ENCODE peak calls at places on chromosomes 7 and 10, in ten cellular contexts. O is hepatocyte, X is thoracic aorta, U is uterus, C is HepG2, Z is esophagus muscularis mucosa, L is breast epithelium, Y is tibial nerve, G is astrocyte, A is GM23338. H is an unnamed sample.

GRCh38 chr10:64076322-64076940 is 555.2 kb downstream of the REEP3 start:
- DNase-seq in O (no peak), X (no peak), U (no peak), C (no peak), Z (no peak), L (no peak), Y (no peak), G (no peak), A (peak; percentile 33), H (no peak)

GRCh38 chr10:79985481-79986072 is 36.7 kb upstream of the SFTPD start:
- DNase-seq in O (peak; percentile 22), X (no peak), U (no peak), C (no peak), Z (no peak), L (no peak), Y (no peak), G (no peak), A (no peak), H (no peak)

GRCh38 chr10:43963793-43964425 is 315.2 kb upstream of the ZNF32 start:
- DNase-seq in O (no peak), X (no peak), U (no peak), C (no peak), Z (peak; percentile 84), L (no peak), Y (no peak), G (no peak), A (no peak), H (peak; percentile 4)

GRCh38 chr10:124041684-124042445 is 51.5 kb downstream of the CHST15 start:
- DNase-seq in O (no peak), X (no peak), U (no peak), C (no peak), Z (no peak), L (no peak), Y (no peak), G (no peak), A (no peak), H (no peak)

GRCh38 chr7:29084832-29085231 is 61.5 kb downstream of the CPVL start:
- DNase-seq in O (no peak), X (no peak), U (no peak), C (no peak), Z (no peak), L (no peak), Y (no peak), G (no peak), A (no peak), H (no peak)

GRCh38 chr7:139762886-139763285 is 14.9 kb downstream of the HIPK2 start:
- DNase-seq in O (no peak), X (no peak), U (no peak), C (no peak), Z (no peak), L (no peak), Y (no peak), G (peak; percentile 59), A (no peak), H (no peak)

GRCh38 chr7:39510738-39511372 is 55.3 kb upstream of the YAE1 start:
- DNase-seq in O (no peak), X (no peak), U (no peak), C (no peak), Z (peak; percentile 37), L (no peak), Y (no peak), G (peak; percentile 78), A (no peak), H (no peak)

GRCh38 chr10:77245953-77246352 is 391.7 kb downstream of the KCNMA1 start:
- DNase-seq in O (no peak), X (no peak), U (no peak), C (no peak), Z (no peak), L (no peak), Y (no peak), G (peak; percentile 70), A (no peak), H (no peak)

GRCh38 chr10:6328708-6329423 is 126.1 kb downstream of the PFKFB3 start:
- DNase-seq in O (no peak), X (peak; percentile 43), U (no peak), C (no peak), Z (no peak), L (no peak), Y (no peak), G (no peak), A (no peak), H (no peak)

GRCh38 chr7:74226633-74227032 is 16.8 kb downstream of the LAT2 start:
- DNase-seq in O (no peak), X (no peak), U (no peak), C (no peak), Z (no peak), L (no peak), Y (no peak), G (no peak), A (no peak), H (no peak)

GRCh38 chr10:58950618-58951017 is 225.8 kb upstream of the PHYHIPL start:
- DNase-seq in O (no peak), X (no peak), U (no peak), C (peak; percentile 12), Z (no peak), L (no peak), Y (no peak), G (peak; percentile 25), A (no peak), H (no peak)

GRCh38 chr7:41028591-41028990 is 674.3 kb downstream of the INHBA start:
- DNase-seq in O (no peak), X (no peak), U (no peak), C (no peak), Z (no peak), L (no peak), Y (no peak), G (peak; percentile 27), A (no peak), H (no peak)

GRCh38 chr7:46764100-46764941 is 817.6 kb downstream of the TNS3 start:
- DNase-seq in O (peak; percentile 65), X (peak; percentile 89), U (no peak), C (no peak), Z (no peak), L (no peak), Y (no peak), G (peak; percentile 97), A (no peak), H (no peak)

GRCh38 chr7:103690576-103690975 is 244.6 kb upstream of the SLC26A5 start:
- DNase-seq in O (peak; percentile 31), X (no peak), U (no peak), C (no peak), Z (no peak), L (no peak), Y (no peak), G (peak; percentile 18), A (no peak), H (no peak)

GRCh38 chr10:119665901-119666708 is 14.9 kb downstream of the BAG3 start:
- DNase-seq in O (no peak), X (no peak), U (no peak), C (peak; percentile 58), Z (no peak), L (no peak), Y (no peak), G (no peak), A (no peak), H (no peak)

GRCh38 chr10:86364551-86365345 is 1.8 kb downstream of the GRID1 start:
- DNase-seq in O (no peak), X (no peak), U (no peak), C (no peak), Z (no peak), L (no peak), Y (no peak), G (no peak), A (peak; percentile 87), H (no peak)

GRCh38 chr10:113305871-113306270 is 247.0 kb upstream of the HABP2 start:
- DNase-seq in O (peak; percentile 15), X (no peak), U (no peak), C (no peak), Z (no peak), L (no peak), Y (no peak), G (peak; percentile 85), A (no peak), H (no peak)

GRCh38 chr10:106551501-106551900 is 613.0 kb downstream of the SORCS1 start:
- DNase-seq in O (no peak), X (no peak), U (no peak), C (no peak), Z (no peak), L (no peak), Y (no peak), G (no peak), A (no peak), H (no peak)

GRCh38 chr10:80462277-80462985 is 8.3 kb downstream of the TSPAN14 start:
- DNase-seq in O (no peak), X (no peak), U (no peak), C (no peak), Z (peak; percentile 90), L (no peak), Y (no peak), G (no peak), A (no peak), H (no peak)

GRCh38 chr7:66082083-66082482 is 6.5 kb downstream of the ASL start:
- DNase-seq in O (no peak), X (no peak), U (no peak), C (no peak), Z (no peak), L (no peak), Y (no peak), G (no peak), A (no peak), H (no peak)
- H3K4me3 ChIP-seq in O (no peak overlapping the region), X (no peak overlapping the region), U (no peak overlapping the region), C (no peak overlapping the region), Z (no peak overlapping the region), L (no peak overlapping the region), Y (no peak overlapping the region), G (no peak overlapping the region), A (no peak overlapping the region), H (no peak overlapping the region)

GRCh38 chr7:51316262-51316665 is 345 bp downstream of the COBL start:
- DNase-seq in O (peak; percentile 71), X (no peak), U (no peak), C (no peak), Z (no peak), L (peak; percentile 45), Y (no peak), G (no peak), A (peak; percentile 65), H (no peak)
- H3K27me3 ChIP-seq in O (no peaks in the 10 kb centered on the region), X (no peaks in the 10 kb centered on the region), U (no peaks in the 10 kb centered on the region), C (peaks cover 1% of the 10 kb centered on the region), Z (peaks cover 16% of the 10 kb centered on the region), L (no peaks in the 10 kb centered on the region), Y (no peaks in the 10 kb centered on the region), G (peaks cover 42% of the 10 kb centered on the region), A (peaks cover 27% of the 10 kb centered on the region), H (no peaks in the 10 kb centered on the region)

GRCh38 chr10:70164179-70164578 is 6.1 kb downstream of the SAR1A start:
- DNase-seq in O (no peak), X (no peak), U (no peak), C (no peak), Z (no peak), L (no peak), Y (no peak), G (no peak), A (no peak), H (no peak)
- H3K4me1 ChIP-seq in O (peaks cover 14% of the 10 kb centered on the region), X (peaks cover 54% of the 10 kb centered on the region), U (no peaks in the 10 kb centered on the region), C (peaks cover 85% of the 10 kb centered on the region), Z (peaks cover 71% of the 10 kb centered on the region), L (no peaks in the 10 kb centered on the region), Y (no peaks in the 10 kb centered on the region), G (peaks cover 14% of the 10 kb centered on the region), A (peaks cover 14% of the 10 kb centered on the region), H (peaks cover 74% of the 10 kb centered on the region)

DNA sequence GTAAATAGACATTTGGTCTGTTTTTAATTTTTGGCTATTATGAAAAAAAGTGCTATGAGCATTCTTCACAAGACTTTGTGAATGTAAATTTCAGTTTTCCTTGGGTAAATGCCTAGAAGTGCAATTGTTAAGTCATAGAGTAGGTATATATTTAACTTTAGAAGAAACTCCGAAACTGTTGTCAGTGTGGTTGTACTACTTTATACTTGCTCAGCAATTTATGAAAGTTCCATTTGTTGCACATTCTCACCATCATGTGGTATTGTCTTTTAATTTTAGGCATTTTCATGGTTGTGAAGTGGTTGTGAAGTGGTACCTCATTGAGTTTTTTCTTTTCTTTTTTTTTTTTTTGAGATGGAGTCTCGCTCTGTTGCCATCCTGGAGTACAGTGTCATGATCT is 60.0 kb downstream of the TYW1 start:
- DNase-seq in O (no peak), X (no peak), U (no peak), C (no peak), Z (no peak), L (no peak), Y (no peak), G (no peak), A (no peak), H (no peak)
- H3K4me3 ChIP-seq in O (no peak overlapping the region), X (no peak overlapping the region), U (no peak overlapping the region), C (no peak overlapping the region), Z (no peak overlapping the region), L (no peak overlapping the region), Y (no peak overlapping the region), G (no peak overlapping the region), A (no peak overlapping the region), H (no peak overlapping the region)